ENCODE peak calls at places on chromosomes 3 and 15, in four cellular contexts. H, R, Q and Y are unnamed samples.

GRCh38 chr15:31297221-31297879 is 29.3 kb upstream of the KLF13 start:
- DNase-seq in H (peak; percentile 48), R (no peak), Q (no peak), Y (no peak)

GRCh38 chr3:52093751-52094525 is 37.6 kb upstream of the DUSP7 start:
- DNase-seq in H (no peak), R (no peak), Q (no peak), Y (no peak)

GRCh38 chr3:178341636-178342035 is 194.6 kb upstream of the KCNMB2 start:
- DNase-seq in H (no peak), R (no peak), Q (no peak), Y (no peak)

GRCh38 chr15:39869858-39870515 is 50.1 kb downstream of the GPR176 start:
- DNase-seq in H (no peak), R (no peak), Q (no peak), Y (no peak)

GRCh38 chr3:29594261-29594660 is 313.4 kb downstream of the RBMS3 start:
- DNase-seq in H (no peak), R (no peak), Q (no peak), Y (no peak)

GRCh38 chr3:121651684-121652083 is 9.0 kb downstream of the HCLS1 start:
- DNase-seq in H (no peak), R (peak; percentile 47), Q (no peak), Y (no peak)

GRCh38 chr3:128726691-128727031 is 678 bp downstream of the RAB7A start:
- DNase-seq in H (peak; percentile 79), R (peak; percentile 58), Q (peak; percentile 46), Y (peak; percentile 36)

GRCh38 chr3:143139786-143140185 is 20.2 kb downstream of the CHST2 start:
- DNase-seq in H (no peak), R (no peak), Q (no peak), Y (peak; percentile 50)

GRCh38 chr3:67564973-67565372 is 89.4 kb downstream of the SUCLG2 start:
- DNase-seq in H (no peak), R (no peak), Q (no peak), Y (no peak)

GRCh38 chr3:13039286-13039896 is 33.8 kb downstream of the IQSEC1 start:
- DNase-seq in H (no peak), R (no peak), Q (no peak), Y (no peak)
- H3K4me1 ChIP-seq in H (no peaks in the 10 kb centered on the region), R (no peaks in the 10 kb centered on the region), Q (peaks cover 2% of the 10 kb centered on the region), Y (peaks cover 4% of the 10 kb centered on the region)

GRCh38 chr15:48637639-48638038 is 7.9 kb downstream of the FBN1 start:
- DNase-seq in H (no peak), R (no peak), Q (no peak), Y (no peak)
- H3K4me1 ChIP-seq in H (peaks cover 3% of the 10 kb centered on the region), R (no peaks in the 10 kb centered on the region), Q (no peaks in the 10 kb centered on the region), Y (peaks cover 31% of the 10 kb centered on the region)

GRCh38 chr3:50323092-50323600 is 601 bp upstream of the HYAL2 start:
- DNase-seq in H (no peak), R (no peak), Q (no peak), Y (peak; percentile 47)
- H3K4me1 ChIP-seq in H (no peaks in the 10 kb centered on the region), R (peaks cover 18% of the 10 kb centered on the region), Q (peaks cover 31% of the 10 kb centered on the region), Y (peaks cover 93% of the 10 kb centered on the region)

DNA sequence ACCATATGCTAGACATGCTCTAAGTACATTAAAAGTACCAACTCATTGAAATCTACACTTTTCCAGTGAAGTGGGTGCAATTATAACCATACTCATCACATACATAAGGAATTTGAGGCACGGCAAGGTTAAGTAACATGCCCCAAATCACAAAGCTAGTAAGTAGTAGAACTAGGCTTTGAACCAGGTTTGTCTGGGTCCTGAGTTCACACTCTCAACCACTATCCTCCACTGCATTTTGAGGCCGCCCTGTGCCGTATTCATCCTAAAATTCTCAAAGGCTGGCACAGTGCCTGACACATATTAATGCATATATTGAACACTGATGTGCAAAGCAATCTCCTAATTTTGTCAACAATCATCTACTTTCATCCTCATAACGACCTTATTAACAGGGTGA is 68.8 kb upstream of the CDV3 start:
- DNase-seq in H (no peak), R (no peak), Q (no peak), Y (no peak)
- H3K4me1 ChIP-seq in H (no peaks in the 10 kb centered on the region), R (no peaks in the 10 kb centered on the region), Q (peaks cover under 1% of the 10 kb centered on the region), Y (peaks cover 3% of the 10 kb centered on the region)

GRCh38 chr15:68083463-68083862 is 29.3 kb downstream of the PIAS1 start:
- DNase-seq in H (no peak), R (no peak), Q (no peak), Y (no peak)
- H3K4me1 ChIP-seq in H (no peaks in the 10 kb centered on the region), R (no peaks in the 10 kb centered on the region), Q (peaks cover 20% of the 10 kb centered on the region), Y (peaks cover 74% of the 10 kb centered on the region)

DNA sequence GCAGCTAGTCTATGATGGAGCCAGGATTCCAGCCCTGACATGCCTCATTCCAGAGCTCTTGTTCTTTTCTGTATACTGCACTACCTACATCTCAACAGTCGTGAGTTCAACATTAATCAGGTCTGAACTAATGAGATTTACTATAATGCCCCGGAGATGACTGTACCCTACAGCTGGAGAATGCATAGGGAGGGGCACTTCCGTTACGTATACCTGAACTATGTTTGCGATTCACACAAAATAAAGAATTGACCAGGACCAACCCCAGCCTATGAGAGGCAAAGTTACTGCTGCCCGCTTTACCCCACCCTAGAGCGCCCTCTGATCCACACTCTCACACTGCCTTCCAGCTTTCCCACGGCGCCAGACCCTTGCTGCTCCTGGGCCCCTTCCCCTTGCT is 97.0 kb downstream of the IGF2BP2 start:
- DNase-seq in H (peak; percentile 81), R (no peak), Q (no peak), Y (no peak)
- H3K4me1 ChIP-seq in H (peaks cover 62% of the 10 kb centered on the region), R (peaks cover 53% of the 10 kb centered on the region), Q (peaks cover 7% of the 10 kb centered on the region), Y (no peaks in the 10 kb centered on the region)

DNA sequence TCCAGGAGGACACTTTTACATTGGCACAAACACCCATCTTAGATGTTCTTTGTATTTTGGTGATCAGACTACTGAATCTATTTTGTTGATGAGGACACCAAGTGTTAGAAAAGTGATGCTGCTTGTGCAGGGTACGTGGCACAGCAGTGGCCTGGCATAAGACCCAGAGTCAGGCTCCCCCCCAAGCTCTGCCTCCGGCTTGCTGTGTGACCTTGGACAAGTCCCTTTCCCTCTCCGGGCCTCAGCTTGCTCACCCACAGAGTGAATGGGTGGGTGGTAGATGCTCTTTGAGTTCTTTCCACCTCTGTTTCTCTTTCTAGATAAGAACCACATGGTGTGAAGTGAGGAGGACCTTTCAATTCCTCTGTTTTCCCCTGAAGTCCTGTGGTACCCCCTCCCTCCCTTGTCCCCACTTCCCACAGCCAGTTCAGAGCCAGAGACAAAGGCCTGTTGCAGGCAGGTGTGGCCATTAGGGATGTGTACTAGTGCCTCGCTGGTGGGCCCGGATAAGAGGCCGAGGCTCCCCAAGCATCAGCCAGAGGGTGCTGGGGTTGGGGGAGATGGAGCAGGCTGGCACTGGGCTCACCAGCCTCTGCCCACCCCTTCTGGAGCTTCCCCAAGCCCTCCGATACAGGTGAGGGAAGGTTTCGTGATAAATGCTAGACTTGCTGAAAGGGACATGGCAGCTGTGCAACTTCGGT is 43.6 kb downstream of the SMAD6 start:
- DNase-seq in H (no peak), R (no peak), Q (no peak), Y (no peak)
- H3K4me1 ChIP-seq in H (peaks cover 20% of the 10 kb centered on the region), R (peaks cover 41% of the 10 kb centered on the region), Q (peaks cover 49% of the 10 kb centered on the region), Y (peaks cover 98% of the 10 kb centered on the region)

GRCh38 chr3:7607669-7608068 is 746.8 kb downstream of the GRM7 start:
- DNase-seq in H (no peak), R (no peak), Q (no peak), Y (no peak)

GRCh38 chr3:7607083-7607482 is 746.2 kb downstream of the GRM7 start:
- DNase-seq in H (no peak), R (no peak), Q (no peak), Y (no peak)

GRCh38 chr3:7610634-7611033 is 749.7 kb downstream of the GRM7 start:
- DNase-seq in H (no peak), R (no peak), Q (no peak), Y (no peak)
- H3K4me1 ChIP-seq in H (no peaks in the 10 kb centered on the region), R (no peaks in the 10 kb centered on the region), Q (no peaks in the 10 kb centered on the region), Y (no peaks in the 10 kb centered on the region)